ENCODE peak calls at places on chromosome 17, in four cellular contexts. One of them, this sample, is unnamed.

GRCh38 chr17:82303944-82304808 is 13.2 kb downstream of the CD7 start:
- DNase-seq in pulmonary artery endothelial cell: no peak
- DNase-seq in stimulated activated CD8-positive, alpha-beta memory T cell treated with anti-CD3 and anti-CD28 coated beads, Interleukin-15, amount 100 ng/mL, for 48 hours: no peak
- DNase-seq in HuH-7: no peak
- DNase-seq in this sample: no peak

GRCh38 chr17:58362368-58363014 is 10.5 kb upstream of the SUPT4H1 start:
- DNase-seq in pulmonary artery endothelial cell: no peak
- DNase-seq in stimulated activated CD8-positive, alpha-beta memory T cell treated with anti-CD3 and anti-CD28 coated beads, Interleukin-15, amount 100 ng/mL, for 48 hours: no peak
- DNase-seq in HuH-7: no peak
- DNase-seq in this sample: no peak

GRCh38 chr17:28405632-28406477 is at the start of gene SLC46A1:
- DNase-seq in pulmonary artery endothelial cell: no peak
- DNase-seq in stimulated activated CD8-positive, alpha-beta memory T cell treated with anti-CD3 and anti-CD28 coated beads, Interleukin-15, amount 100 ng/mL, for 48 hours: peak
- DNase-seq in HuH-7: peak
- DNase-seq in this sample: peak

GRCh38 chr17:226108-226772 is 44.8 kb upstream of the DOC2B start:
- DNase-seq in pulmonary artery endothelial cell: no peak
- DNase-seq in stimulated activated CD8-positive, alpha-beta memory T cell treated with anti-CD3 and anti-CD28 coated beads, Interleukin-15, amount 100 ng/mL, for 48 hours: no peak
- DNase-seq in HuH-7: no peak
- DNase-seq in this sample: no peak

GRCh38 chr17:70563301-70563820 is 394.0 kb downstream of the KCNJ2 start:
- DNase-seq in pulmonary artery endothelial cell: peak
- DNase-seq in stimulated activated CD8-positive, alpha-beta memory T cell treated with anti-CD3 and anti-CD28 coated beads, Interleukin-15, amount 100 ng/mL, for 48 hours: no peak
- DNase-seq in HuH-7: no peak
- DNase-seq in this sample: no peak

GRCh38 chr17:2092253-2092652 is 37.4 kb downstream of the HIC1 start:
- DNase-seq in pulmonary artery endothelial cell: no peak
- DNase-seq in stimulated activated CD8-positive, alpha-beta memory T cell treated with anti-CD3 and anti-CD28 coated beads, Interleukin-15, amount 100 ng/mL, for 48 hours: no peak
- DNase-seq in HuH-7: no peak
- DNase-seq in this sample: no peak

GRCh38 chr17:12591336-12591735 is 74.4 kb upstream of the MYOCD start:
- DNase-seq in pulmonary artery endothelial cell: no peak
- DNase-seq in stimulated activated CD8-positive, alpha-beta memory T cell treated with anti-CD3 and anti-CD28 coated beads, Interleukin-15, amount 100 ng/mL, for 48 hours: no peak
- DNase-seq in HuH-7: no peak
- DNase-seq in this sample: peak

GRCh38 chr17:50206604-50207293 is 5.3 kb upstream of the COL1A1 start:
- DNase-seq in pulmonary artery endothelial cell: no peak
- DNase-seq in stimulated activated CD8-positive, alpha-beta memory T cell treated with anti-CD3 and anti-CD28 coated beads, Interleukin-15, amount 100 ng/mL, for 48 hours: no peak
- DNase-seq in HuH-7: no peak
- DNase-seq in this sample: no peak

GRCh38 chr17:80921741-80922579 is 69.7 kb upstream of the CHMP6 start:
- DNase-seq in pulmonary artery endothelial cell: no peak
- DNase-seq in stimulated activated CD8-positive, alpha-beta memory T cell treated with anti-CD3 and anti-CD28 coated beads, Interleukin-15, amount 100 ng/mL, for 48 hours: no peak
- DNase-seq in HuH-7: no peak
- DNase-seq in this sample: no peak

GRCh38 chr17:43118679-43119615 is 6.2 kb downstream of the BRCA1 start:
- DNase-seq in pulmonary artery endothelial cell: no peak
- DNase-seq in stimulated activated CD8-positive, alpha-beta memory T cell treated with anti-CD3 and anti-CD28 coated beads, Interleukin-15, amount 100 ng/mL, for 48 hours: no peak
- DNase-seq in HuH-7: no peak
- DNase-seq in this sample: no peak

GRCh38 chr17:42598905-42599304 is 10.3 kb downstream of the RETREG3 start:
- DNase-seq in pulmonary artery endothelial cell: no peak
- DNase-seq in stimulated activated CD8-positive, alpha-beta memory T cell treated with anti-CD3 and anti-CD28 coated beads, Interleukin-15, amount 100 ng/mL, for 48 hours: no peak
- DNase-seq in HuH-7: no peak
- DNase-seq in this sample: no peak

GRCh38 chr17:17682737-17683675 is 1.7 kb downstream of the RAI1 start:
- DNase-seq in pulmonary artery endothelial cell: no peak
- DNase-seq in stimulated activated CD8-positive, alpha-beta memory T cell treated with anti-CD3 and anti-CD28 coated beads, Interleukin-15, amount 100 ng/mL, for 48 hours: peak
- DNase-seq in HuH-7: peak
- DNase-seq in this sample: peak

GRCh38 chr17:50781167-50781566 is 13.8 kb upstream of the ANKRD40CL start:
- DNase-seq in pulmonary artery endothelial cell: no peak
- DNase-seq in stimulated activated CD8-positive, alpha-beta memory T cell treated with anti-CD3 and anti-CD28 coated beads, Interleukin-15, amount 100 ng/mL, for 48 hours: no peak
- DNase-seq in HuH-7: no peak
- DNase-seq in this sample: no peak

GRCh38 chr17:16398270-16399267 is 16.8 kb upstream of the TRPV2 start:
- DNase-seq in pulmonary artery endothelial cell: no peak
- DNase-seq in stimulated activated CD8-positive, alpha-beta memory T cell treated with anti-CD3 and anti-CD28 coated beads, Interleukin-15, amount 100 ng/mL, for 48 hours: no peak
- DNase-seq in HuH-7: no peak
- DNase-seq in this sample: no peak

GRCh38 chr17:20200016-20200788 is 191.0 kb downstream of the SPECC1 start:
- DNase-seq in pulmonary artery endothelial cell: no peak
- DNase-seq in stimulated activated CD8-positive, alpha-beta memory T cell treated with anti-CD3 and anti-CD28 coated beads, Interleukin-15, amount 100 ng/mL, for 48 hours: no peak
- DNase-seq in HuH-7: no peak
- DNase-seq in this sample: no peak

GRCh38 chr17:14113137-14113536 is 43.8 kb downstream of the COX10 start:
- DNase-seq in pulmonary artery endothelial cell: no peak
- DNase-seq in stimulated activated CD8-positive, alpha-beta memory T cell treated with anti-CD3 and anti-CD28 coated beads, Interleukin-15, amount 100 ng/mL, for 48 hours: no peak
- DNase-seq in HuH-7: no peak
- DNase-seq in this sample: no peak

GRCh38 chr17:32266389-32267269 is 997 bp downstream of the RHBDL3 start:
- DNase-seq in pulmonary artery endothelial cell: no peak
- DNase-seq in stimulated activated CD8-positive, alpha-beta memory T cell treated with anti-CD3 and anti-CD28 coated beads, Interleukin-15, amount 100 ng/mL, for 48 hours: no peak
- DNase-seq in HuH-7: no peak
- DNase-seq in this sample: no peak

GRCh38 chr17:72411124-72411563 is 290.3 kb downstream of the SOX9 start:
- DNase-seq in pulmonary artery endothelial cell: no peak
- DNase-seq in stimulated activated CD8-positive, alpha-beta memory T cell treated with anti-CD3 and anti-CD28 coated beads, Interleukin-15, amount 100 ng/mL, for 48 hours: no peak
- DNase-seq in HuH-7: no peak
- DNase-seq in this sample: peak

GRCh38 chr17:9037741-9038140 is 16.4 kb downstream of the NTN1 start:
- DNase-seq in pulmonary artery endothelial cell: no peak
- DNase-seq in stimulated activated CD8-positive, alpha-beta memory T cell treated with anti-CD3 and anti-CD28 coated beads, Interleukin-15, amount 100 ng/mL, for 48 hours: no peak
- DNase-seq in HuH-7: no peak
- DNase-seq in this sample: no peak

GRCh38 chr17:81684442-81684911 is 666 bp downstream of the HGS start:
- DNase-seq in pulmonary artery endothelial cell: no peak
- DNase-seq in stimulated activated CD8-positive, alpha-beta memory T cell treated with anti-CD3 and anti-CD28 coated beads, Interleukin-15, amount 100 ng/mL, for 48 hours: no peak
- DNase-seq in HuH-7: no peak
- DNase-seq in this sample: peak

GRCh38 chr17:78766225-78766624 is 15.8 kb downstream of the CYTH1 start:
- DNase-seq in pulmonary artery endothelial cell: no peak
- DNase-seq in stimulated activated CD8-positive, alpha-beta memory T cell treated with anti-CD3 and anti-CD28 coated beads, Interleukin-15, amount 100 ng/mL, for 48 hours: no peak
- DNase-seq in HuH-7: no peak
- DNase-seq in this sample: no peak

GRCh38 chr17:77365584-77366186 is 224.9 kb downstream of the SEC14L1 start:
- DNase-seq in pulmonary artery endothelial cell: no peak
- DNase-seq in stimulated activated CD8-positive, alpha-beta memory T cell treated with anti-CD3 and anti-CD28 coated beads, Interleukin-15, amount 100 ng/mL, for 48 hours: no peak
- DNase-seq in HuH-7: no peak
- DNase-seq in this sample: peak

GRCh38 chr17:79930786-79931516 is 91.7 kb upstream of the CBX4 start:
- DNase-seq in pulmonary artery endothelial cell: no peak
- DNase-seq in stimulated activated CD8-positive, alpha-beta memory T cell treated with anti-CD3 and anti-CD28 coated beads, Interleukin-15, amount 100 ng/mL, for 48 hours: no peak
- DNase-seq in HuH-7: no peak
- DNase-seq in this sample: no peak

GRCh38 chr17:60173304-60173807 is 23.6 kb downstream of the CA4 start:
- DNase-seq in pulmonary artery endothelial cell: no peak
- DNase-seq in stimulated activated CD8-positive, alpha-beta memory T cell treated with anti-CD3 and anti-CD28 coated beads, Interleukin-15, amount 100 ng/mL, for 48 hours: no peak
- DNase-seq in HuH-7: no peak
- DNase-seq in this sample: no peak

GRCh38 chr17:4152471-4152870 is 9.5 kb downstream of the CYB5D2 start:
- DNase-seq in pulmonary artery endothelial cell: no peak
- DNase-seq in stimulated activated CD8-positive, alpha-beta memory T cell treated with anti-CD3 and anti-CD28 coated beads, Interleukin-15, amount 100 ng/mL, for 48 hours: no peak
- DNase-seq in HuH-7: no peak
- DNase-seq in this sample: no peak

GRCh38 chr17:55278173-55278748 is 13.5 kb downstream of the HLF start:
- DNase-seq in pulmonary artery endothelial cell: no peak
- DNase-seq in stimulated activated CD8-positive, alpha-beta memory T cell treated with anti-CD3 and anti-CD28 coated beads, Interleukin-15, amount 100 ng/mL, for 48 hours: no peak
- DNase-seq in HuH-7: no peak
- DNase-seq in this sample: no peak

GRCh38 chr17:35531170-35531569 is 6.3 kb downstream of the SLFN12L start:
- DNase-seq in pulmonary artery endothelial cell: no peak
- DNase-seq in stimulated activated CD8-positive, alpha-beta memory T cell treated with anti-CD3 and anti-CD28 coated beads, Interleukin-15, amount 100 ng/mL, for 48 hours: no peak
- DNase-seq in HuH-7: no peak
- DNase-seq in this sample: no peak

GRCh38 chr17:64778367-64779290 is 116.5 kb upstream of the SMURF2 start:
- DNase-seq in pulmonary artery endothelial cell: no peak
- DNase-seq in stimulated activated CD8-positive, alpha-beta memory T cell treated with anti-CD3 and anti-CD28 coated beads, Interleukin-15, amount 100 ng/mL, for 48 hours: no peak
- DNase-seq in HuH-7: no peak
- DNase-seq in this sample: no peak

This sample was measured in A549.